ENCODE peak calls at places on chromosome 20, in eight cellular contexts. H is stimulated activated CD4-positive, alpha-beta T cell treated with anti-CD3 and anti-CD28 coated beads, Interleukin-4, amount 100 ng/mL, for 24 hours; E is stimulated activated CD8-positive, alpha-beta memory T cell treated with anti-CD3 and anti-CD28 coated beads, Interleukin-4, amount 100 ng/mL, for 4 hours; K is CD4-positive, CD25-positive, alpha-beta regulatory T cell; C is HT1080; T is IMR-90; N is pancreas; B is colonic mucosa. W is an unnamed sample.

GRCh38 chr20:62622877-62623487 is 19.3 kb upstream of the SLCO4A1 start:
- DNase-seq in T (no peak), H (no peak), K (no peak), N (no peak), E (no peak), B (no peak), C (no peak), W (no peak)

GRCh38 chr20:63176448-63177133 is 39.3 kb downstream of the YTHDF1 start:
- DNase-seq in E (no peak), C (no peak), H (no peak), B (no peak), K (no peak), N (no peak), T (no peak), W (no peak)

GRCh38 chr20:1313236-1313964 is 15.5 kb downstream of the SDCBP2 start:
- DNase-seq in K (peak; percentile 49), T (peak; percentile 71), N (peak; percentile 89), E (peak; percentile 24), C (peak; percentile 37), H (peak; percentile 72), B (peak; percentile 78), W (peak; percentile 46)

GRCh38 chr20:14966203-14966602 is 628.8 kb upstream of the FLRT3 start:
- DNase-seq in H (no peak), N (no peak), T (no peak), E (no peak), K (no peak), C (no peak), B (no peak), W (no peak)

GRCh38 chr20:37425103-37425625 is 79.2 kb downstream of the SRC start:
- DNase-seq in T (no peak), N (no peak), H (no peak), C (no peak), K (no peak), E (no peak), B (no peak), W (no peak)

GRCh38 chr20:52305029-52305645 is 113.6 kb upstream of the ZFP64 start:
- DNase-seq in C (no peak), E (no peak), B (no peak), H (no peak), N (no peak), T (no peak), K (no peak), W (no peak)

GRCh38 chr20:2919518-2920245 is 46.4 kb downstream of the PTPRA start:
- DNase-seq in N (no peak), K (no peak), B (peak; percentile 56), T (no peak), H (no peak), E (no peak), C (no peak), W (no peak)

GRCh38 chr20:9460518-9460917 is 53.9 kb upstream of the LAMP5 start:
- DNase-seq in H (no peak), C (peak; percentile 22), K (no peak), E (no peak), N (no peak), T (peak; percentile 36), B (no peak), W (no peak)

GRCh38 chr20:56554869-56555268 is 21.8 kb downstream of the FAM209B start:
- DNase-seq in B (peak; percentile 38), E (no peak), T (peak; percentile 90), K (no peak), N (no peak), H (peak; percentile 8), C (peak; percentile 94), W (peak; percentile 43)

GRCh38 chr20:37596890-37597539 is 69.3 kb upstream of the BLCAP start:
- DNase-seq in T (no peak), B (no peak), N (no peak), E (no peak), C (no peak), K (no peak), H (no peak), W (no peak)

GRCh38 chr20:60584221-60584620 is 626.0 kb downstream of the CDH26 start:
- DNase-seq in K (no peak), H (no peak), T (no peak), B (no peak), N (no peak), C (no peak), E (no peak), W (no peak)

GRCh38 chr20:49132995-49133451 is 55.1 kb downstream of the STAU1 start:
- DNase-seq in N (no peak), H (peak; percentile 19), E (no peak), T (peak; percentile 79), K (peak; percentile 63), B (peak; percentile 43), C (peak; percentile 58), W (peak; percentile 61)

GRCh38 chr20:37231970-37232620 is 29.5 kb downstream of the GHRH start:
- DNase-seq in H (no peak), K (no peak), T (no peak), N (no peak), C (no peak), E (no peak), B (no peak), W (no peak)

GRCh38 chr20:4811661-4812181 is 90.0 kb downstream of the PRND start:
- DNase-seq in E (no peak), N (peak; percentile 37), C (peak; percentile 41), B (peak; percentile 53), H (peak; percentile 39), K (peak; percentile 74), T (no peak), W (no peak)

GRCh38 chr20:43726811-43727338 is at the start of gene GTSF1L:
- DNase-seq in T (peak; percentile 89), K (no peak), E (no peak), B (no peak), H (no peak), C (peak; percentile 84), N (no peak), W (no peak)

GRCh38 chr20:17558154-17558940 is 11.5 kb upstream of the DSTN start:
- DNase-seq in H (peak; percentile 45), B (peak; percentile 34), N (no peak), K (no peak), C (peak; percentile 97), T (peak; percentile 91), E (no peak), W (peak; percentile 32)